ENCODE peak calls at places on chromosomes 6 and 20, in nine cellular contexts. L is CD8-positive, alpha-beta memory T cell; C is adrenal gland; F is RWPE2; H is lower lobe of right lung; T is IMR-90; Y is psoas muscle; N is endodermal cell; Q is tibial nerve. R is an unnamed sample.

GRCh38 chr6:140366991-140367390 is 992.5 kb upstream of the CITED2 start:
- DNase-seq in Q (no peak), H (no peak), Y (no peak), F (no peak), L (no peak), N (no peak), T (peak), C (no peak), R (no peak)

GRCh38 chr20:1333462-1334369 is 4.8 kb upstream of the SDCBP2 start:
- DNase-seq in Y (no peak), L (no peak), C (peak), T (no peak), N (peak), Q (no peak), H (no peak), F (no peak), R (no peak)

GRCh38 chr6:125995972-125996580 is 9.7 kb downstream of the TRMT11 start:
- DNase-seq in L (peak), H (peak), T (peak), Q (no peak), F (no peak), N (peak), C (peak), Y (peak), R (peak)

GRCh38 chr6:71502210-71502609 is 213.6 kb downstream of the OGFRL1 start:
- DNase-seq in N (no peak), H (no peak), C (no peak), T (no peak), F (no peak), Y (no peak), Q (no peak), L (no peak), R (no peak)

GRCh38 chr6:33177552-33178446 is 14.5 kb downstream of the COL11A2 start:
- DNase-seq in C (no peak), T (no peak), Y (peak), H (no peak), N (no peak), L (no peak), Q (no peak), F (peak), R (no peak)

GRCh38 chr6:88982720-88983119 is 19.3 kb upstream of the RNGTT start:
- DNase-seq in Q (no peak), Y (peak), C (peak), L (peak), T (peak), H (no peak), N (no peak), F (no peak), R (no peak)

GRCh38 chr6:138403801-138404665 is at the start of gene HEBP2:
- DNase-seq in Y (peak), Q (peak), N (peak), L (peak), C (peak), H (peak), F (peak), T (peak), R (peak)

GRCh38 chr6:140537834-140538680 is 1163.6 kb upstream of the CITED2 start:
- DNase-seq in C (no peak), H (no peak), L (no peak), F (peak), T (peak), N (peak), Q (no peak), Y (no peak), R (no peak)

GRCh38 chr20:59149678-59150504 is 13.7 kb upstream of the ZNF831 start:
- DNase-seq in N (no peak), H (no peak), Q (no peak), F (peak), C (no peak), T (no peak), L (peak), Y (no peak), R (no peak)

GRCh38 chr6:158475344-158476302 is 84.3 kb upstream of the TMEM181 start:
- DNase-seq in L (no peak), Y (no peak), H (no peak), C (peak), N (no peak), F (no peak), Q (no peak), T (peak), R (peak)

GRCh38 chr20:49276201-49276894 is 1.5 kb downstream of the ZNFX1 start:
- DNase-seq in F (no peak), Y (no peak), C (peak), Q (no peak), L (peak), N (no peak), T (peak), H (no peak), R (no peak)

GRCh38 chr6:40146902-40147301 is 212.6 kb upstream of the MOCS1 start:
- DNase-seq in Y (no peak), H (no peak), T (no peak), N (no peak), C (no peak), Q (no peak), L (no peak), F (no peak), R (no peak)

GRCh38 chr20:7770046-7770445 is 170.2 kb downstream of the HAO1 start:
- DNase-seq in Y (no peak), T (no peak), L (no peak), H (no peak), Q (no peak), F (no peak), C (no peak), N (no peak), R (no peak)

GRCh38 chr6:98118357-98119045 is 715.9 kb upstream of the POU3F2 start:
- DNase-seq in H (no peak), N (no peak), C (no peak), L (no peak), F (no peak), Q (no peak), Y (no peak), T (no peak), R (no peak)

GRCh38 chr6:32814145-32814544 is 2.7 kb downstream of the HLA-DOB start:
- DNase-seq in T (no peak), F (no peak), Y (no peak), L (no peak), H (no peak), C (no peak), Q (no peak), N (no peak), R (no peak)

GRCh38 chr20:31681769-31682168 is 40.9 kb downstream of the BCL2L1 start:
- DNase-seq in L (no peak), H (no peak), T (no peak), N (no peak), F (no peak), Q (no peak), Y (no peak), C (no peak), R (no peak)

GRCh38 chr6:14772188-14772587 is 473.7 kb upstream of the JARID2 start:
- DNase-seq in H (no peak), L (no peak), N (no peak), Q (no peak), C (no peak), T (no peak), F (no peak), Y (no peak), R (no peak)

GRCh38 chr20:25739615-25740320 is 43.1 kb upstream of the ZNF337 start:
- DNase-seq in N (no peak), T (peak), Y (no peak), L (peak), H (no peak), F (no peak), C (no peak), Q (no peak), R (no peak)

GRCh38 chr6:148720897-148721296 is 25.9 kb upstream of the UST start:
- DNase-seq in N (no peak), L (no peak), H (no peak), F (no peak), Q (no peak), T (no peak), C (no peak), Y (no peak), R (no peak)

GRCh38 chr6:133241088-133241900 is at the start of gene EYA4:
- DNase-seq in Q (no peak), Y (peak), N (peak), T (peak), L (no peak), F (peak), C (no peak), H (no peak), R (no peak)

GRCh38 chr6:17884501-17885039 is 102.9 kb downstream of the KIF13A start:
- DNase-seq in C (no peak), T (no peak), Q (no peak), L (no peak), Y (no peak), N (no peak), H (no peak), F (no peak), R (no peak)

GRCh38 chr6:37244430-37245310 is 12.9 kb upstream of the TBC1D22B start:
- DNase-seq in H (peak), Q (peak), L (no peak), N (no peak), F (peak), C (peak), Y (peak), T (peak), R (peak)

GRCh38 chr20:39607124-39607523 is 645.0 kb downstream of the DHX35 start:
- DNase-seq in Y (no peak), L (no peak), Q (no peak), C (no peak), F (no peak), H (no peak), T (no peak), N (no peak), R (no peak)

GRCh38 chr6:52317841-52318581 is 33.5 kb upstream of the MCM3 start:
- DNase-seq in Y (no peak), H (no peak), Q (no peak), N (no peak), C (no peak), L (no peak), F (no peak), T (peak), R (no peak)

GRCh38 chr20:37358366-37359150 is 12.6 kb downstream of the SRC start:
- DNase-seq in H (no peak), Y (peak), N (peak), T (no peak), L (no peak), Q (no peak), C (no peak), F (peak), R (no peak)

GRCh38 chr6:56727097-56727845 is 84.6 kb upstream of the DST start:
- DNase-seq in L (no peak), Q (no peak), F (no peak), T (no peak), C (no peak), Y (no peak), N (no peak), H (no peak), R (no peak)
- H3K27ac ChIP-seq in L (no peak), Q (no peak), F (peak), T (peak), C (no peak), Y (no peak), N (no peak), H (no peak), R (no peak)

GRCh38 chr20:58103961-58104360 is 124.5 kb downstream of the ANKRD60 start:
- DNase-seq in L (no peak), Y (no peak), Q (no peak), H (no peak), T (no peak), N (no peak), F (peak), C (no peak), R (no peak)
- H3K27ac ChIP-seq in L (no peak), Y (no peak), Q (no peak), H (no peak), T (no peak), N (no peak), F (no peak), C (no peak), R (no peak)

DNA sequence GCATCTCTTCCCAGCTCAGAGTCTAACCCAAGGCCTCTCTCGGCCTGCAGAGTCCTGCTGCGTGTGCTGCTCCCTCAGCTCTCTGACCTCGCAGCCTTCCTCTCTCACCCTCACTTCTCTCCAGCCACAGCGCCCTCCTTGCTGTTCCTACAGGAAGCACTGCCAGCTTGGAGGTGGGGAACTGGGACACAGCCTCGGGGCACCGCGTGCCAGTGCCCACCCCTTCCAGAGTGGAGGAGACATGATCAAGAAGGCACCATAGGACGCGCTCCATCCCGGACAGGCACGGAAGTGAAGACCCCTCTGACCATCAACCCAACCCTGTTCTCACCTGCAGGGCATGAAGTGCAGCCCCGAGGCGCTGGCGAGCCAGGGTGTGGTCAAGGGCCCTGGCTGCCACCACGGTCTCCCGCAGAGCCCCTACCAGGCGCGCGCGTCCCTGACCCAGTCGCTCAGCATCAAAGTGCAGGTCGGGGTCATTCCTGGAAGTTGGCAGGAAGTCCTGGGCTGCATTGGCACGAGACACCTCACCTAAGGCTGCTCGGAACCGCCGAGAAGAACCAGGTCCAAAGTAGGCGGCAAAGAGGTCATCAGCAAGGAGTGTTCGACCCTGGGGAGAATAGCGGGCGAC is 1.4 kb downstream of the VWA7 start:
- DNase-seq in H (no peak), N (no peak), F (no peak), T (no peak), L (no peak), Y (no peak), C (no peak), Q (no peak), R (no peak)
- H3K27ac ChIP-seq in H (no peak), N (no peak), F (peak), T (no peak), L (peak), Y (peak), C (no peak), Q (no peak), R (no peak)

GRCh38 chr20:64225828-64226598 is 29.5 kb upstream of the PCMTD2 start:
- DNase-seq in Q (no peak), F (no peak), Y (no peak), C (no peak), H (no peak), L (no peak), T (no peak), N (no peak), R (no peak)

GRCh38 chr20:64222851-64223525 is 32.6 kb upstream of the PCMTD2 start:
- DNase-seq in T (no peak), Q (no peak), F (no peak), Y (no peak), L (no peak), N (no peak), C (no peak), H (no peak), R (no peak)

GRCh38 chr20:64223526-64224067 is 32.0 kb upstream of the PCMTD2 start:
- DNase-seq in L (no peak), Y (peak), Q (no peak), N (peak), T (peak), F (no peak), C (no peak), H (no peak), R (no peak)

GRCh38 chr20:64225166-64225595 is 30.4 kb upstream of the PCMTD2 start:
- DNase-seq in Q (no peak), L (no peak), T (no peak), F (no peak), Y (no peak), C (no peak), N (no peak), H (no peak), R (no peak)

DNA sequence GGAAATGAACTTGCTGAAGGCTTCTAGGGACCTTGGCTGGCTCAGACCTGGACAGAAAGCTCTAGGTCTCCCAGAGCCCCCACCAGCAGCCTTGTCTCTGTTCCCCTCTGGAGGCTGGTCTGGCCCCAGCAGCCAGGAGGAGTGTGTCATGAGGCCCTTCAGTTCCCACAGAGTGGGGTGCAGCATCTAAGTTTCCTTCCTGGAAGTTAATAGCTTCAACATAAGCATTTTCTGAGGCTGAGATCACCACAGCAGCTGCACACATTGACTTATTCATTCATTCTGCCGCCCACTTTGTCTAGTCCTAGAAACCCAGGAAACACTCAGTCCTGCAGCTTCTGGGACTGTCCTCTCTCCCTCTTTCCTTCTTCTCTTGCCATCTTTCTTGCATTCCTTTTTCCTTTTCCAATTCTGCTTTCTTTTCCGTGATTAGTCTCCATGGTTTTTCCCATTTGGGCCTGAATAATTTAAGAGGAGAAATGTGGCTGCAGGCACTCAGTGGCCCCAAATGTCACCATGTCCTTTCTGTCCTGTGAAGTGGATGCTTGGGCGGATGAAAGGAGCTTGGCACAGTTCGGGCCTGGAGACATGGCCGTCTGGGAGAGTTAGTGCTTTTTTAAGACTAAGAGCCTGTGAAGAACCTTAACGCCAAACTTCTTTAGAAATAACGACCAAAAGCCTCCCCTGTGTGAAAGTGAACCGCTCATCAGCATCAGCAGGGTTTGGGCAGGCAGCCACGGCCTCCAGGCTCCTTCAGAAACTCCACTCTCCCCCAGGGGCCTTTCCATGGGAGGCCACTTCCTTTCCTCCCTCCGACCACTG is 31.0 kb upstream of the PCMTD2 start:
- DNase-seq in Y (no peak), T (peak), N (no peak), H (no peak), Q (no peak), L (no peak), C (no peak), F (no peak), R (no peak)
- H3K27ac ChIP-seq in Y (no peak), T (peak), N (peak), H (no peak), Q (peak), L (no peak), C (peak), F (peak), R (no peak)

DNA sequence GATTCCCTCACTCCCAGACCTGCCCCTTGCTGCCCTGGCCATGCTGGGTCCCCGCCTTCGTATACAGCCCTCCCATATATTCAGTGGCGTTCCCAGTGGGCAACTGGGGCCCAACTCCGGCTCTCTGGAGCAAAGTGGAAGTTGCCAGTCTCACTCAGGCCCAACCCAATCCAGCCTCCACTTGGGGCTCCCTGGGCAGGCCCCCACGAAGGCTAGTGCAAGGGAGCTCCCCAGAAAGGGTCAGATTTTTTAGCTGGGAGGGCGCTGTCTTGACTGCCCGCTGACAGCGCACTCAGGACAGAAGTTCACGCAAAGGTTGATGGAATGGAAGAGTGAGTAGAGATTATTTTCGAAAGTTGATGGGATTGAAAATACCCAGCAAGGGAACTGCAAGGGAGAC is 5.9 kb downstream of the TP53TG5 start:
- DNase-seq in Y (no peak), F (no peak), C (no peak), L (no peak), Q (no peak), H (no peak), T (no peak), N (no peak), R (no peak)
- H3K27ac ChIP-seq in Y (no peak), F (no peak), C (no peak), L (no peak), Q (no peak), H (no peak), T (no peak), N (no peak), R (peak)

GRCh38 chr6:47147175-47147727 is 105.1 kb upstream of the ADGRF1 start:
- DNase-seq in Q (no peak), L (no peak), F (no peak), N (no peak), Y (no peak), C (no peak), H (no peak), T (no peak), R (no peak)

GRCh38 chr6:47144306-47144705 is 102.2 kb upstream of the ADGRF1 start:
- DNase-seq in Y (no peak), L (no peak), F (no peak), N (no peak), Q (no peak), H (no peak), T (peak), C (no peak), R (no peak)

GRCh38 chr6:47146426-47147174 is 104.5 kb upstream of the ADGRF1 start:
- DNase-seq in F (no peak), H (no peak), Q (no peak), N (peak), C (no peak), Y (no peak), L (no peak), T (peak), R (no peak)

GRCh38 chr6:47147836-47148344 is 105.8 kb upstream of the ADGRF1 start:
- DNase-seq in T (no peak), Q (no peak), H (no peak), F (no peak), L (no peak), C (no peak), Y (no peak), N (no peak), R (no peak)

DNA sequence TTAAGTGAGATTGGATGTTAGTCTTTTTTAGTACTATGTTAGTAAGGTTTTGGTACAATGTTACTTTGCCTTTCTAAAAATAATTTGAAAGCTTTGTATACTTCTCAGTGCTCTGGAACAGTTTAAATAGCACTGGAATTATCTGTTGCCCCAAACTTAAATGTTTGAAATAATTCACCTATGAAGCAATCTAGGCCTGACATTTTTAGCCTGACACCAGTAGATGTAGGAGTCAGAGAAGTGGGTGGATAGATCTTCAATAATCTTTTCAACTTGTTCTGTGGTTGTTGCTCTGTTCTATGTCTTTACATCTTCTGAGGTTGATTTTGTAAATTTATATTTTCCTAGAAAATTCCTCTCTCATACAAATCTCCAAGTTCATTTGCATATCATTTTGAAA is 103.1 kb upstream of the ADGRF1 start:
- DNase-seq in Q (no peak), Y (no peak), H (no peak), C (no peak), T (peak), F (no peak), L (no peak), N (no peak), R (no peak)
- H3K27ac ChIP-seq in Q (no peak), Y (no peak), H (no peak), C (no peak), T (no peak), F (peak), L (no peak), N (no peak), R (no peak)

DNA sequence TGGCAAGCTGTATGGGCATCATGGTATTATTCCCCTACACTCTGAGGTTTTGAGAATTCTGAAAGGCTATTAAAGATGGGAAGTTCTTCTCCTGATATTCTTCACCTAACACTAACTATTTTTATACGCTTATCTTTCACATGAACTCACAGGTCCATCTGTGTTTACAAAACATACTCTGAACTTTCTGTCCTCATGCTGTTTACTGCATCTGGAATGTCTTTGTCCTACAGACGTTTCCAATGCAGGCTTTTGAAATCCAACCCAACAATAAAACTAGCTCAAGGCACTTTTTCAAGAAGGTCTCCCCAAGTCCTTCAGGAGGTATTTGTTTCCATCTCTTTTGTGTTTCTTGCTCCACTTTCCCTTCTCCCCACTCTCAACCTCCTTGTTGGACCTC is 60.5 kb upstream of the MLIP start:
- DNase-seq in L (no peak), C (no peak), N (no peak), H (no peak), Y (no peak), F (no peak), Q (no peak), T (no peak), R (no peak)
- H3K27ac ChIP-seq in L (no peak), C (no peak), N (no peak), H (no peak), Y (peak), F (no peak), Q (no peak), T (no peak), R (no peak)

GRCh38 chr6:43698584-43699349 is 11.2 kb upstream of the MRPS18A start:
- DNase-seq in L (no peak), Y (peak), T (peak), Q (peak), N (peak), C (peak), F (no peak), H (peak), R (no peak)
- H3K27ac ChIP-seq in L (peak), Y (peak), T (peak), Q (no peak), N (peak), C (no peak), F (no peak), H (peak), R (no peak)

GRCh38 chr20:10648651-10649050 is 25.1 kb downstream of the JAG1 start:
- DNase-seq in F (no peak), H (no peak), C (peak), T (peak), N (no peak), Y (no peak), Q (no peak), L (no peak), R (no peak)
- H3K27ac ChIP-seq in F (no peak), H (no peak), C (no peak), T (no peak), N (peak), Y (no peak), Q (peak), L (no peak), R (no peak)